ENCODE peak calls at places on chromosomes 6 and 20, in eight cellular contexts. J is progenitor cell of endocrine pancreas, L is dorsolateral prefrontal cortex, G is type B pancreatic cell, T is foreskin keratinocyte, K is upper lobe of right lung, I is retinal pigment epithelial cell, E is AG10803. B is an unnamed sample.

GRCh38 chr6:144131248-144131709 is 19.0 kb upstream of the STX11 start:
- DNase-seq in J (no peak), L (no peak), G (no peak), T (peak; percentile 65), K (no peak), I (peak; percentile 42), E (peak; percentile 29), B (no peak)

GRCh38 chr6:31922942-31923341 is 4.6 kb upstream of the C2 start:
- DNase-seq in J (no peak), L (no peak), G (no peak), T (no peak), K (no peak), I (no peak), E (no peak), B (no peak)

GRCh38 chr6:117404548-117404947 is 21.2 kb downstream of the ROS1 start:
- DNase-seq in J (no peak), L (no peak), G (no peak), T (no peak), K (no peak), I (no peak), E (peak; percentile 11), B (no peak)

GRCh38 chr6:134196568-134197301 is 121.2 kb downstream of the SGK1 start:
- DNase-seq in J (no peak), L (no peak), G (no peak), T (no peak), K (no peak), I (no peak), E (no peak), B (no peak)

GRCh38 chr20:35307666-35308653 is 15.7 kb upstream of the FAM83C start:
- DNase-seq in J (no peak), L (peak; percentile 66), G (no peak), T (peak; percentile 96), K (no peak), I (peak; percentile 59), E (peak; percentile 95), B (no peak)

GRCh38 chr6:145863396-145863795 is 48.8 kb upstream of the FBXO30 start:
- DNase-seq in J (no peak), L (no peak), G (no peak), T (no peak), K (no peak), I (no peak), E (no peak), B (no peak)

GRCh38 chr20:60851826-60852704 is 400.0 kb upstream of the CDH4 start:
- DNase-seq in J (peak; percentile 58), L (no peak), G (no peak), T (no peak), K (no peak), I (no peak), E (no peak), B (no peak)

GRCh38 chr20:58142843-58143185 is 85.6 kb downstream of the ANKRD60 start:
- DNase-seq in J (no peak), L (no peak), G (peak; percentile 62), T (no peak), K (peak; percentile 50), I (no peak), E (no peak), B (peak; percentile 62)

GRCh38 chr20:52192296-52193007 is 873 bp upstream of the ZFP64 start:
- DNase-seq in J (no peak), L (no peak), G (no peak), T (no peak), K (peak; percentile 66), I (no peak), E (no peak), B (no peak)

GRCh38 chr20:25341716-25342680 is 48.6 kb downstream of the ABHD12 start:
- DNase-seq in J (no peak), L (no peak), G (no peak), T (peak; percentile 33), K (no peak), I (no peak), E (peak; percentile 59), B (no peak)

GRCh38 chr20:46400828-46401477 is 5.5 kb downstream of the ELMO2 start:
- DNase-seq in J (no peak), L (no peak), G (no peak), T (no peak), K (no peak), I (no peak), E (peak; percentile 53), B (no peak)

GRCh38 chr6:246349-246748 is 45.9 kb upstream of the DUSP22 start:
- DNase-seq in J (no peak), L (no peak), G (no peak), T (no peak), K (no peak), I (no peak), E (no peak), B (no peak)

GRCh38 chr6:158410784-158411183 is 98.5 kb downstream of the TULP4 start:
- DNase-seq in J (no peak), L (no peak), G (no peak), T (no peak), K (no peak), I (no peak), E (no peak), B (no peak)

GRCh38 chr6:138157986-138158638 is 3.6 kb upstream of the ARFGEF3 start:
- DNase-seq in J (no peak), L (no peak), G (no peak), T (no peak), K (no peak), I (no peak), E (no peak), B (no peak)

DNA sequence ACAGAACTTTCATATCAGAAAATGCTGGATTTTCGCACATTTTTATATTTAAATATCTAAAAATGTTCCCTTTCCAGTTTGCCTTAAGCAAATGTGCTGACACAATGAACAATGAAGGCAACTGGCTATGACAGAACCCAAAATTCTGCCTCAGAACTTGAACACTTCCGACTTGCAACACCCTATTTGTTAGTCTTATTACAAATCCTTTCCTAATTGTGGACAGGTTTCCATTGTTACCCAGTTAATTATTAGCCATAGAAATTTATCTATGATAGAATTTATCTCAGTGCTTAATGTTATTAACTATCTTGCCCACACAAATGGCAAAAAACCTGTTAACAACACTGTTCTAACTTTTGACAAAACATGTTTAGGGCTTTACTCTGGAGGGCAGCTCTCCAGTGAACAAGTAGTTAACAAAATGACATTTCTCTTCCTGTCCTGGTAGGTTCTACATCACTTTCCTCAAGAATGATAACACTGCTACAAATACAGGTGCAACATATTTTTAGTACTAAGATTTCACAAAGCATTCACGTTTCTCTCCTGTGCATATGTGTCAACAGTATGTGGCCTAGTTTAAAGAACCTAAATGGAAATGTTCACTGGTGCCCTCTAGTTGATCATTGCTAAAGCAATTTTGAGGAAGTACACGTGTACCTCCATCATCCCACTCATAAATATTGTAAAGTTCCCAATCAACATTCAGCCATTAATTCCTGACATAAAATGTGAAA is 58.4 kb downstream of the HIVEP2 start:
- DNase-seq in J (no peak), L (no peak), G (no peak), T (no peak), K (no peak), I (peak; percentile 44), E (peak; percentile 44), B (no peak)
- TF ChIP-seq CTCF in J (no peak), L (peak; percentile 42), G (peak; percentile 21), T (peak; percentile 78), K (peak; percentile 40), I (peak; percentile 47), E (peak; percentile 50), B (no peak)

DNA sequence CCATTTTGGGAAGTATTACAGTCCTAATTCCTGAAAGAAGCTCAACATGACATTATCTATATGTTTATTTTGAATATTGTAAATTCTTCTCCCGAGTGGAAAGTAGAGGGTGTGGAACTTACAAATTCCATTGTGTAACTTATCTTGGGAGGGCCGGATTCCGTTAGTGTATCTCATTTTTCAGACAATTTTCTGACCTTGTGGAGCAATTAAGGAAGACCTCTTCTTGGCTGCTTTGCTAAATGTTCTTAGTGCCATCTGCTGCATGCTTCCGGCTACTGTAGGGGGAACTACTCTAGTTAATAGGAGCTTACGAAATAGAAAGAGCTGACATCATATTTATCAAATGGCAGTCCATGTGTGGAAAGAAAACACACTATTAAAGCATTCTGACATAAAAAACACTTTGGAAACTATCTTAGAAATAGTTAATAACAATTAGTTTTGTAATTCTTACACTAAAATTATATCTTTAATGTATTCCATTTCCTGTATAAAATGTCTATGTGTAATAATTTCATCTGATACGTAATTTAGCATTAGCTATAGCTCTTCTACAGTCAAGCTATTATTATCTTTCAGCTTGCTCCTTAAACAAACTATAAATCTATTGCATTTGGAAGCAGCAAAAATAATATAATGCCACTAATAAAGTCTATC is 41.5 kb upstream of the KCNQ5 start:
- DNase-seq in J (no peak), L (no peak), G (no peak), T (peak; percentile 36), K (no peak), I (peak; percentile 28), E (peak; percentile 91), B (no peak)
- TF ChIP-seq CTCF in J (peak; percentile 60), L (peak; percentile 40), G (peak; percentile 61), T (peak; percentile 95), K (peak; percentile 25), I (peak; percentile 75), E (peak; percentile 78), B (no peak)

DNA sequence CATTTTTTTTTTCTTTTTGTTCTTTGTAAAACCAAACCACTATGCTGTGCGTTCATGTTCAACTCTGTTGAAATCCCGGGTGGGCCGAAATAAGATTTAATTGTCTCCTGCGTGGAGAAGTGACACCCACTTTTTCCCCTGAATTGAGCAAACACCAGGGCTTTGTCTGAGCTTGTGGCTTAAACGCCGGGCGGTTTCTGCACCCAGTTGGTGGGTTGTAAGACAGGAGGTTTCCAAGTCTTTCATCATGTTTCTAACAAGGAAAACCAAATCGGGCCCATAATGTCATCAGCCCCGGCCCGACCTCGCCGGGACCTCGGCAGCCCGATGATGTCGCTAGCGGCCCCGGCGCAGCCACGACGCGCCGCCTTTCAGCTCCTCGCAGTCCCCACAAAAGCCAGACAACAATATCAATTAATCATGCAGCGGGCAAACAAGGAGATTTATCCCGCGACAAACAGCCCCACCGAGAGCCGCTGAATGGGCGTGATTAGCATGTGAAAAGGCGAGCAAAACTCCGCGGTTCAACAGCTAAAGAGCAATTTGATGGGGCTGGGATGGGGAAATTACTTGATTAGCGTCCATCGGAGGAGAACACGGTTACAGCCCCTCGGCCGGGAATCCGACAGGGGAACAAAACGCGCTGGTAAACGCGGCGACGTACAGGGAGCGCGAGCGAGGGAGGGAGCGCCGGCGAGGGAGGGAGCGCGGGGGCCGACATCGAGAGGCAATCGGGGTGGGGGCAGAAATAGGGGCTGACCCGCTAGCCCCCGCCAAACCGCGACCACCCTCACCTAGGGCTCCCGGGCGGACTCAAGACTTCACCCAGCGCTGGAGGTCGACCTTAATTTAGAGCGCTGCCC is 5.3 kb downstream of the LINC00237 start:
- DNase-seq in J (peak; percentile 11), L (no peak), G (peak; percentile 66), T (no peak), K (peak; percentile 67), I (no peak), E (peak; percentile 32), B (no peak)
- TF ChIP-seq CTCF in J (no peak), L (no peak), G (no peak), T (no peak), K (no peak), I (no peak), E (no peak), B (no peak)

GRCh38 chr6:136338486-136338885 is 48.8 kb upstream of the BCLAF1 start:
- DNase-seq in J (no peak), L (no peak), G (no peak), T (no peak), K (no peak), I (no peak), E (no peak), B (no peak)
- TF ChIP-seq CTCF in J (peak; percentile 14), L (no peak), G (no peak), T (peak; percentile 27), K (no peak), I (no peak), E (no peak), B (no peak)